ENCODE peak calls at places on chromosomes 2 and 18, in five cellular contexts. One of them, this sample, is unnamed. For H3K4me1 and H3K27me3, the result is how much of the 10 kb centered on the place peaks cover.

GRCh38 chr2:235866373-235866772 is 301.8 kb downstream of the GBX2 start:
- DNase-seq in ovary: no peak
- DNase-seq in IMR-90: peak
- DNase-seq in spleen: no peak
- DNase-seq in ascending aorta: no peak
- DNase-seq in this sample: no peak

GRCh38 chr18:46574740-46575108 is 82.3 kb downstream of the LOXHD1 start:
- DNase-seq in ovary: no peak
- DNase-seq in IMR-90: no peak
- DNase-seq in spleen: no peak
- DNase-seq in ascending aorta: no peak
- DNase-seq in this sample: no peak

GRCh38 chr18:44637210-44638051 is 43.3 kb upstream of the SETBP1 start:
- DNase-seq in ovary: no peak
- DNase-seq in IMR-90: no peak
- DNase-seq in spleen: no peak
- DNase-seq in ascending aorta: no peak
- DNase-seq in this sample: peak

GRCh38 chr2:232485757-232486557 is 1.7 kb downstream of the ECEL1 start:
- DNase-seq in ovary: peak
- DNase-seq in IMR-90: no peak
- DNase-seq in spleen: peak
- DNase-seq in ascending aorta: no peak
- DNase-seq in this sample: no peak

GRCh38 chr2:24779121-24779520 is 14.1 kb downstream of the PTRHD1 start:
- DNase-seq in ovary: no peak
- DNase-seq in IMR-90: no peak
- DNase-seq in spleen: no peak
- DNase-seq in ascending aorta: no peak
- DNase-seq in this sample: no peak

GRCh38 chr2:127083819-127084503 is 23.0 kb downstream of the BIN1 start:
- DNase-seq in ovary: peak
- DNase-seq in IMR-90: peak
- DNase-seq in spleen: no peak
- DNase-seq in ascending aorta: peak
- DNase-seq in this sample: peak

GRCh38 chr2:172415759-172416158 is 11.6 kb upstream of the ITGA6 start:
- DNase-seq in ovary: no peak
- DNase-seq in IMR-90: no peak
- DNase-seq in spleen: no peak
- DNase-seq in ascending aorta: no peak
- DNase-seq in this sample: no peak

GRCh38 chr2:151241224-151241623 is 20.4 kb downstream of the RBM43 start:
- DNase-seq in ovary: no peak
- DNase-seq in IMR-90: peak
- DNase-seq in spleen: no peak
- DNase-seq in ascending aorta: no peak
- DNase-seq in this sample: no peak

GRCh38 chr18:49655266-49656097 is 93.6 kb downstream of the LIPG start:
- DNase-seq in ovary: no peak
- DNase-seq in IMR-90: no peak
- DNase-seq in spleen: peak
- DNase-seq in ascending aorta: no peak
- DNase-seq in this sample: no peak

GRCh38 chr2:233446121-233446520 is 91.8 kb downstream of the DGKD start:
- DNase-seq in ovary: no peak
- DNase-seq in IMR-90: no peak
- DNase-seq in spleen: peak
- DNase-seq in ascending aorta: peak
- DNase-seq in this sample: peak

GRCh38 chr2:174699993-174700766 is 64.1 kb downstream of the CHRNA1 start:
- DNase-seq in ovary: no peak
- DNase-seq in IMR-90: peak
- DNase-seq in spleen: no peak
- DNase-seq in ascending aorta: no peak
- DNase-seq in this sample: peak

GRCh38 chr2:35548171-35548570 is 807.4 kb upstream of the CRIM1 start:
- DNase-seq in ovary: no peak
- DNase-seq in IMR-90: peak
- DNase-seq in spleen: no peak
- DNase-seq in ascending aorta: no peak
- DNase-seq in this sample: no peak

GRCh38 chr18:28120811-28121210 is 56.1 kb downstream of the CDH2 start:
- DNase-seq in ovary: no peak
- DNase-seq in IMR-90: no peak
- DNase-seq in spleen: no peak
- DNase-seq in ascending aorta: no peak
- DNase-seq in this sample: no peak

GRCh38 chr2:192783643-192784042 is 588.9 kb upstream of the TMEFF2 start:
- DNase-seq in ovary: no peak
- DNase-seq in IMR-90: no peak
- DNase-seq in spleen: no peak
- DNase-seq in ascending aorta: no peak
- DNase-seq in this sample: no peak

GRCh38 chr2:180698668-180699067 is 281.7 kb upstream of the UBE2E3 start:
- DNase-seq in ovary: no peak
- DNase-seq in IMR-90: no peak
- DNase-seq in spleen: peak
- DNase-seq in ascending aorta: no peak
- DNase-seq in this sample: no peak

GRCh38 chr18:22048221-22048620 is 121.2 kb upstream of the GATA6 start:
- DNase-seq in ovary: no peak
- DNase-seq in IMR-90: no peak
- DNase-seq in spleen: no peak
- DNase-seq in ascending aorta: no peak
- DNase-seq in this sample: no peak

GRCh38 chr2:176501652-176502051 is 232.4 kb downstream of the MTX2 start:
- DNase-seq in ovary: no peak
- DNase-seq in IMR-90: no peak
- DNase-seq in spleen: no peak
- DNase-seq in ascending aorta: no peak
- DNase-seq in this sample: no peak

GRCh38 chr2:228092056-228092455 is 89.4 kb downstream of the SPHKAP start:
- DNase-seq in ovary: no peak
- DNase-seq in IMR-90: no peak
- DNase-seq in spleen: no peak
- DNase-seq in ascending aorta: no peak
- DNase-seq in this sample: no peak

GRCh38 chr2:132991464-132992045 is 321.6 kb upstream of the LYPD1 start:
- DNase-seq in ovary: no peak
- DNase-seq in IMR-90: no peak
- DNase-seq in spleen: no peak
- DNase-seq in ascending aorta: no peak
- DNase-seq in this sample: no peak

GRCh38 chr2:206079699-206080465 is 6.1 kb downstream of the INO80D start:
- DNase-seq in ovary: no peak
- DNase-seq in IMR-90: no peak
- DNase-seq in spleen: no peak
- DNase-seq in ascending aorta: no peak
- DNase-seq in this sample: no peak

GRCh38 chr2:64975232-64975791 is 13.9 kb upstream of the SLC1A4 start:
- DNase-seq in ovary: peak
- DNase-seq in IMR-90: peak
- DNase-seq in spleen: no peak
- DNase-seq in ascending aorta: no peak
- DNase-seq in this sample: peak

GRCh38 chr2:112085382-112085730 is 30.3 kb downstream of the TMEM87B start:
- DNase-seq in ovary: no peak
- DNase-seq in IMR-90: no peak
- DNase-seq in spleen: no peak
- DNase-seq in ascending aorta: no peak
- DNase-seq in this sample: no peak

GRCh38 chr2:239439383-239440315 is 38.8 kb upstream of the HDAC4 start:
- DNase-seq in ovary: no peak
- DNase-seq in IMR-90: no peak
- DNase-seq in spleen: no peak
- DNase-seq in ascending aorta: no peak
- DNase-seq in this sample: no peak

GRCh38 chr2:111659361-111660281 is 224.4 kb downstream of the ANAPC1 start:
- DNase-seq in ovary: no peak
- DNase-seq in IMR-90: peak
- DNase-seq in spleen: no peak
- DNase-seq in ascending aorta: peak
- DNase-seq in this sample: peak

GRCh38 chr18:79484661-79485621 is 89.2 kb downstream of the NFATC1 start:
- DNase-seq in ovary: peak
- DNase-seq in IMR-90: peak
- DNase-seq in spleen: peak
- DNase-seq in ascending aorta: peak
- DNase-seq in this sample: peak

GRCh38 chr2:71460595-71461303 is 7.4 kb downstream of the DYSF start:
- DNase-seq in ovary: no peak
- DNase-seq in IMR-90: no peak
- DNase-seq in spleen: no peak
- DNase-seq in ascending aorta: peak
- DNase-seq in this sample: peak

GRCh38 chr2:71461304-71461671 is 7.9 kb downstream of the DYSF start:
- DNase-seq in ovary: no peak
- DNase-seq in IMR-90: no peak
- DNase-seq in spleen: no peak
- DNase-seq in ascending aorta: peak
- DNase-seq in this sample: peak

GRCh38 chr2:71463342-71463654 is 9.9 kb downstream of the DYSF start:
- DNase-seq in ovary: no peak
- DNase-seq in IMR-90: no peak
- DNase-seq in spleen: no peak
- DNase-seq in ascending aorta: peak
- DNase-seq in this sample: no peak

GRCh38 chr2:71462641-71463341 is 9.4 kb downstream of the DYSF start:
- DNase-seq in ovary: no peak
- DNase-seq in IMR-90: no peak
- DNase-seq in spleen: no peak
- DNase-seq in ascending aorta: peak
- DNase-seq in this sample: peak

DNA sequence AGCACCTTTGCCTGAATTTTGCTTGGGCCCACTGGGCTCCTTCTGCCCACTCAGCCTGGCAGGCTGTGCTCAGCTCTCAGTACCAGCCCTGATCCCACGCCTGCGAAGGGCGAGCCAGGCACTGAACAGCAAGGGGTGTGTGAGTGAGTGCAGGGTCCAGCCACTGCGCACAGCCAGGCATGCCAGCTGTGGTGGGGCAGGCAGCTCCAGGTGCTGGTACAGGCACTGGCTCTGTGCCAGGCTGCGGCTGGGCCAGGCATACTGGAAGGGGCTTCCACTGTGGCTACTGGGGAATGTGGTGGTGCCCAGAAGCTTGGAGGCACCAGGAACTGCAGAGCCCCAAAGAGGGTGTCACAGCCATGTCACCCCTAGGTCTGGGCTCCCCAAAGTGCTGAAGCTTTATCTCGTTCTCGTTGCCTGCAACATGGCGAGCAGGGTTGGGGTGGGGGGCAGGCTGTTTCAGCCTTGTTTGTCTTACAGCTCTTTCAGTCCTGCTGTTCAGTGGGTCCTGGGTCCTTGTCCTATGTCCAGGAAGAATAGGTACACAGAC is 8.8 kb downstream of the DYSF start:
- DNase-seq in ovary: no peak
- DNase-seq in IMR-90: no peak
- DNase-seq in spleen: no peak
- DNase-seq in ascending aorta: peak
- DNase-seq in this sample: no peak
- H3K4me1 ChIP-seq in ovary: under half
- H3K4me1 ChIP-seq in IMR-90: under half
- H3K4me1 ChIP-seq in spleen: under half
- H3K4me1 ChIP-seq in ascending aorta: under half
- H3K4me1 ChIP-seq in this sample: under half

GRCh38 chr2:179031731-179032408 is 18.1 kb downstream of the CCDC141 start:
- DNase-seq in ovary: no peak
- DNase-seq in IMR-90: peak
- DNase-seq in spleen: no peak
- DNase-seq in ascending aorta: no peak
- DNase-seq in this sample: no peak
- H3K4me3 ChIP-seq in ovary: no peak
- H3K4me3 ChIP-seq in IMR-90: no peak
- H3K4me3 ChIP-seq in spleen: no peak
- H3K4me3 ChIP-seq in ascending aorta: peak
- H3K4me3 ChIP-seq in this sample: no peak

GRCh38 chr2:224042191-224042696 is 3.2 kb upstream of the SERPINE2 start:
- DNase-seq in ovary: peak
- DNase-seq in IMR-90: peak
- DNase-seq in spleen: no peak
- DNase-seq in ascending aorta: no peak
- DNase-seq in this sample: no peak

GRCh38 chr2:224039770-224040088 is 643 bp upstream of the SERPINE2 start:
- DNase-seq in ovary: no peak
- DNase-seq in IMR-90: no peak
- DNase-seq in spleen: no peak
- DNase-seq in ascending aorta: no peak
- DNase-seq in this sample: no peak

GRCh38 chr2:224039080-224039769 is at the start of gene SERPINE2:
- DNase-seq in ovary: peak
- DNase-seq in IMR-90: peak
- DNase-seq in spleen: peak
- DNase-seq in ascending aorta: peak
- DNase-seq in this sample: peak

GRCh38 chr2:224041554-224041953 is 2.5 kb upstream of the SERPINE2 start:
- DNase-seq in ovary: no peak
- DNase-seq in IMR-90: no peak
- DNase-seq in spleen: no peak
- DNase-seq in ascending aorta: no peak
- DNase-seq in this sample: no peak

DNA sequence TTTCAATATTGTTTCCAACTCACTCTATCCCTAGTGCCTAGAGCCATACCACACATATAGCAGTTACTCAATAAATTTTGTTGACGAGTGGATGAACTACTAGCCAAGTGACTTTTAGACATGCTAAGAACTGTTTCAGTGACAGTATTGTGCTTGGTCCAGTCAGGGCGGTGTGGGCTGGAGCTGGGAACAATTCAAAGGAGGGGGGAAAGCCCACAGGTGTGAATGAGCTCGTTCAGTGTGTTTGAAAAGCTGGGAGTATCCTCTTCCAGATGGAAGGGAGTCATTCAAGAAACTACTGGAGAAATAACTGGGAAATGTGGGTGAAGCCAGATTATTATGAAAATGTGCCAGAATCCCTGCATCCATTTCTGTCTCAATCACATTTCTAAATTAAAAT is 1.7 kb upstream of the SERPINE2 start:
- DNase-seq in ovary: no peak
- DNase-seq in IMR-90: no peak
- DNase-seq in spleen: no peak
- DNase-seq in ascending aorta: no peak
- DNase-seq in this sample: no peak
- H3K27me3 ChIP-seq in ovary: under half
- H3K27me3 ChIP-seq in IMR-90: under half
- H3K27me3 ChIP-seq in spleen: under half
- H3K27me3 ChIP-seq in ascending aorta: under half
- H3K27me3 ChIP-seq in this sample: under half

GRCh38 chr2:47133046-47133445 is 22.1 kb downstream of the STPG4 start:
- DNase-seq in ovary: no peak
- DNase-seq in IMR-90: no peak
- DNase-seq in spleen: no peak
- DNase-seq in ascending aorta: no peak
- DNase-seq in this sample: no peak
- H3K4me1 ChIP-seq in ovary: under half
- H3K4me1 ChIP-seq in IMR-90: under half
- H3K4me1 ChIP-seq in spleen: under half
- H3K4me1 ChIP-seq in ascending aorta: under half
- H3K4me1 ChIP-seq in this sample: under half